ENCODE peak calls at places on chromosomes 2 and 18, in eight cellular contexts. H, X, O, L, J, R, G and F are unnamed samples.

GRCh38 chr18:48003426-48004349 is 73.2 kb upstream of the SMAD2 start:
- DNase-seq in H (no peak), X (no peak), O (peak; percentile 79), L (peak; percentile 63), J (peak; percentile 54), R (no peak), G (no peak), F (no peak)

GRCh38 chr2:197675246-197675645 is at the start of gene RFTN2:
- DNase-seq in H (no peak), X (no peak), O (peak; percentile 54), L (no peak), J (no peak), R (no peak), G (no peak), F (no peak)

GRCh38 chr2:207692206-207693065 is 19.0 kb upstream of the CCNYL1 start:
- DNase-seq in H (peak; percentile 9), X (peak; percentile 48), O (peak; percentile 24), L (peak; percentile 31), J (peak; percentile 61), R (no peak), G (no peak), F (no peak)

GRCh38 chr18:39184176-39184575 is 1618.6 kb upstream of the CELF4 start:
- DNase-seq in H (no peak), X (no peak), O (no peak), L (no peak), J (no peak), R (no peak), G (no peak), F (no peak)

GRCh38 chr2:25375371-25375988 is 33.8 kb upstream of the DNMT3A start:
- DNase-seq in H (no peak), X (no peak), O (no peak), L (no peak), J (no peak), R (no peak), G (no peak), F (no peak)

GRCh38 chr2:10813085-10813748 is 632 bp upstream of the PDIA6 start:
- DNase-seq in H (no peak), X (no peak), O (no peak), L (no peak), J (no peak), R (no peak), G (no peak), F (no peak)

GRCh38 chr2:191321861-191322662 is 76.9 kb downstream of the MYO1B start:
- DNase-seq in H (no peak), X (no peak), O (peak; percentile 77), L (no peak), J (peak; percentile 33), R (no peak), G (no peak), F (no peak)

GRCh38 chr2:143422681-143423080 is 293.5 kb downstream of the ARHGAP15 start:
- DNase-seq in H (no peak), X (no peak), O (no peak), L (no peak), J (no peak), R (no peak), G (no peak), F (no peak)

GRCh38 chr2:128446049-128446811 is 127.6 kb upstream of the HS6ST1 start:
- DNase-seq in H (no peak), X (peak; percentile 53), O (no peak), L (no peak), J (no peak), R (no peak), G (peak; percentile 68), F (peak; percentile 67)

GRCh38 chr2:200405599-200406298 is 99.3 kb downstream of the SPATS2L start:
- DNase-seq in H (no peak), X (no peak), O (peak; percentile 84), L (no peak), J (peak; percentile 94), R (no peak), G (no peak), F (no peak)

GRCh38 chr2:119011162-119011909 is 69.3 kb downstream of the MARCO start:
- DNase-seq in H (no peak), X (peak; percentile 88), O (peak; percentile 52), L (peak; percentile 26), J (peak; percentile 10), R (peak; percentile 51), G (peak; percentile 69), F (no peak)